ENCODE peak calls at places on chromosomes 13 and 19, in four cellular contexts. U is WTC11, E is nephron progenitor cell, G is NCI-H774. W is an unnamed sample.

GRCh38 chr13:35881360-35881759 is 249.8 kb downstream of the DCLK1 start:
- DNase-seq in U (no peak), E (no peak), G (no peak), W (no peak)

GRCh38 chr19:2514981-2515518 is 39.1 kb downstream of the GADD45B start:
- DNase-seq in U (no peak), E (no peak), G (no peak), W (no peak)

GRCh38 chr19:47112664-47113445 is 721 bp downstream of the ZC3H4 start:
- DNase-seq in U (peak), E (peak), G (peak), W (peak)

GRCh38 chr13:29465741-29466293 is 129.7 kb downstream of the SLC7A1 start:
- DNase-seq in U (no peak), E (no peak), G (no peak), W (no peak)

GRCh38 chr13:48000559-48001126 is 430 bp downstream of the SUCLA2 start:
- DNase-seq in U (peak), E (peak), G (no peak), W (no peak)

GRCh38 chr13:43799191-43799590 is 12.4 kb upstream of the ENOX1 start:
- DNase-seq in U (no peak), E (no peak), G (no peak), W (no peak)

GRCh38 chr13:33126909-33127607 is 110.8 kb downstream of the KL start:
- DNase-seq in U (no peak), E (no peak), G (no peak), W (no peak)

GRCh38 chr13:105806335-105806920 is 729.0 kb downstream of the EFNB2 start:
- DNase-seq in U (no peak), E (no peak), G (no peak), W (no peak)

GRCh38 chr13:63206431-63206830 is 1790.8 kb upstream of the PCDH20 start:
- DNase-seq in U (no peak), E (no peak), G (no peak), W (no peak)

GRCh38 chr13:62747629-62748028 is 1332.0 kb upstream of the PCDH20 start:
- DNase-seq in U (no peak), E (no peak), G (no peak), W (no peak)

GRCh38 chr13:91592050-91593014 is 193.9 kb downstream of the GPC5 start:
- DNase-seq in U (no peak), E (no peak), G (no peak), W (no peak)

GRCh38 chr19:7988307-7988706 is 17.1 kb downstream of the ELAVL1 start:
- DNase-seq in U (no peak), E (no peak), G (no peak), W (no peak)

GRCh38 chr13:112012004-112012704 is 54.8 kb upstream of the SOX1 start:
- DNase-seq in U (peak), E (peak), G (no peak), W (no peak)

GRCh38 chr19:42068756-42069571 is 1.0 kb downstream of the GRIK5 start:
- DNase-seq in U (peak), E (no peak), G (no peak), W (no peak)

GRCh38 chr19:13082192-13083007 is 20.3 kb downstream of the LYL1 start:
- DNase-seq in U (peak), E (peak), G (no peak), W (peak)